ENCODE peak calls at places on chromosomes 13 and 19, in seven cellular contexts. H is H9, G is mesendoderm, Z is mesenchymal stem cell, W is IMR-90, V is H1, Q is trophoblast cell. P is an unnamed sample.

GRCh38 chr13:88459335-88459734 is 788.2 kb downstream of the SLITRK5 start:
- DNase-seq in H (no peak), G (no peak), Z (no peak), W (no peak), V (no peak), Q (no peak), P (no peak)

GRCh38 chr19:46495789-46496099 is at the start of gene PNMA8B:
- DNase-seq in H (peak; percentile 96), G (peak; percentile 95), Z (peak; percentile 67), W (peak; percentile 27), V (peak; percentile 78), Q (no peak), P (peak; percentile 96)

GRCh38 chr13:77460195-77460594 is 75.3 kb upstream of the SCEL start:
- DNase-seq in H (no peak), G (no peak), Z (no peak), W (no peak), V (no peak), Q (no peak), P (no peak)

GRCh38 chr13:41991936-41992335 is 31.0 kb upstream of the VWA8 start:
- DNase-seq in H (no peak), G (no peak), Z (no peak), W (no peak), V (no peak), Q (no peak), P (no peak)

GRCh38 chr13:94617389-94618000 is 15.8 kb downstream of the GPR180 start:
- DNase-seq in H (no peak), G (peak; percentile 16), Z (peak; percentile 37), W (no peak), V (no peak), Q (peak; percentile 60), P (peak; percentile 35)

GRCh38 chr13:113034451-113035208 is 65.6 kb downstream of the MCF2L start:
- DNase-seq in H (peak; percentile 60), G (peak; percentile 64), Z (peak; percentile 52), W (peak; percentile 56), V (no peak), Q (peak; percentile 56), P (peak; percentile 33)

GRCh38 chr13:21106089-21106488 is 44.7 kb upstream of the LATS2 start:
- DNase-seq in H (no peak), G (no peak), Z (peak; percentile 37), W (peak; percentile 74), V (no peak), Q (no peak), P (no peak)

GRCh38 chr13:97660488-97661086 is 226.6 kb downstream of the RAP2A start:
- DNase-seq in H (no peak), G (no peak), Z (no peak), W (no peak), V (no peak), Q (no peak), P (no peak)

GRCh38 chr13:89602655-89603054 is 1744.8 kb upstream of the MIR17HG start:
- DNase-seq in H (no peak), G (no peak), Z (no peak), W (no peak), V (no peak), Q (no peak), P (no peak)

GRCh38 chr19:13430790-13431582 is 75.3 kb downstream of the CACNA1A start:
- DNase-seq in H (peak; percentile 71), G (peak; percentile 76), Z (peak; percentile 6), W (peak; percentile 42), V (no peak), Q (peak; percentile 43), P (peak; percentile 17)

GRCh38 chr13:19650742-19651141 is 17.3 kb downstream of the MPHOSPH8 start:
- DNase-seq in H (no peak), G (no peak), Z (no peak), W (no peak), V (no peak), Q (no peak), P (no peak)

GRCh38 chr13:112984954-112985802 is 16.2 kb downstream of the MCF2L start:
- DNase-seq in H (no peak), G (no peak), Z (no peak), W (no peak), V (no peak), Q (peak; percentile 51), P (no peak)

GRCh38 chr19:29397748-29398147 is 128.0 kb upstream of the VSTM2B start:
- DNase-seq in H (no peak), G (no peak), Z (no peak), W (no peak), V (no peak), Q (no peak), P (no peak)

GRCh38 chr13:72208112-72208645 is 341.2 kb upstream of the DACH1 start:
- DNase-seq in H (no peak), G (no peak), Z (peak; percentile 7), W (no peak), V (no peak), Q (no peak), P (no peak)

GRCh38 chr13:108276060-108276459 is 6.5 kb downstream of the TNFSF13B start:
- DNase-seq in H (no peak), G (no peak), Z (no peak), W (no peak), V (no peak), Q (no peak), P (no peak)

GRCh38 chr19:35048911-35049411 is 7.4 kb downstream of the HPN start:
- DNase-seq in H (peak; percentile 25), G (no peak), Z (no peak), W (no peak), V (no peak), Q (no peak), P (no peak)

GRCh38 chr13:35727881-35728280 is 251.4 kb upstream of the MAB21L1 start:
- DNase-seq in H (no peak), G (no peak), Z (no peak), W (no peak), V (no peak), Q (no peak), P (no peak)

GRCh38 chr19:30551271-30551670 is 179.1 kb downstream of the ZNF536 start:
- DNase-seq in H (no peak), G (peak; percentile 79), Z (no peak), W (no peak), V (no peak), Q (no peak), P (no peak)

GRCh38 chr19:41657157-41657556 is 30.3 kb upstream of the CEACAM4 start:
- DNase-seq in H (no peak), G (no peak), Z (no peak), W (no peak), V (no peak), Q (no peak), P (no peak)

GRCh38 chr19:5718032-5718578 is 1.8 kb downstream of the LONP1 start:
- DNase-seq in H (no peak), G (no peak), Z (peak; percentile 86), W (peak; percentile 72), V (no peak), Q (no peak), P (no peak)

GRCh38 chr19:5718579-5719273 is 1.2 kb downstream of the LONP1 start:
- DNase-seq in H (no peak), G (peak; percentile 84), Z (peak; percentile 93), W (peak; percentile 91), V (no peak), Q (peak; percentile 41), P (no peak)

GRCh38 chr19:5719274-5719960 is 529 bp downstream of the LONP1 start:
- DNase-seq in H (no peak), G (no peak), Z (peak; percentile 61), W (peak; percentile 13), V (no peak), Q (peak; percentile 87), P (no peak)

GRCh38 chr19:5714819-5715218 is 5.1 kb downstream of the LONP1 start:
- DNase-seq in H (no peak), G (no peak), Z (no peak), W (no peak), V (no peak), Q (no peak), P (no peak)

DNA sequence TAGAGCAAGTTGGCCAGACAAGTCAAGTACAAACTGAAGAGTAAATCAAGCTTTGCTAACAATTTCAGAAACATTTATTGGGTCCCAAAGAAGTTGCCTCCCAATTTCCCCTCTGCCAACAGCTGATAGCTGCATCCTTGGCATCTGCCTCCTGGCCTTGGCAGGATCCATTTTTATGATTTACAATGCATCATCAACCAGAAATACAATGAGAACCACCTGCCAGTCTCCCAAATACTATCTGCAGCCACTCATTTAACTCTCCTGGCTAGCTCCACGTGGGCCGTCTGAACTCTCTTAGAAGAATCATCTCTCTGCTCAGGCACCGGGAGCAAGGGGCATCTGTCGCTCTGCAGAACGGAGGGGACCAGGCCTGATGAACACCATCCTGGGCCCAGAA is 2.7 kb downstream of the LONP1 start:
- DNase-seq in H (no peak), G (no peak), Z (no peak), W (no peak), V (no peak), Q (no peak), P (no peak)
- H4K8ac ChIP-seq in H (no peak overlapping the region), G (no peak overlapping the region), Z (no peak overlapping the region), W (no peak overlapping the region), V (no peak overlapping the region), Q (no peak overlapping the region), P (no peak overlapping the region)

GRCh38 chr19:38597075-38597474 is 20.7 kb downstream of the MAP4K1 start:
- DNase-seq in H (no peak), G (no peak), Z (no peak), W (no peak), V (no peak), Q (no peak), P (no peak)
- H3K23ac ChIP-seq in H (no peak overlapping the region), G (no peak overlapping the region), Z (no peak overlapping the region), W (no peak overlapping the region), V (no peak overlapping the region), Q (no peak overlapping the region), P (no peak overlapping the region)

GRCh38 chr13:102250448-102250847 is 151.4 kb downstream of the FGF14 start:
- DNase-seq in H (no peak), G (no peak), Z (no peak), W (no peak), V (no peak), Q (no peak), P (no peak)

GRCh38 chr13:102240110-102240509 is 161.7 kb downstream of the FGF14 start:
- DNase-seq in H (no peak), G (no peak), Z (no peak), W (no peak), V (no peak), Q (no peak), P (no peak)

DNA sequence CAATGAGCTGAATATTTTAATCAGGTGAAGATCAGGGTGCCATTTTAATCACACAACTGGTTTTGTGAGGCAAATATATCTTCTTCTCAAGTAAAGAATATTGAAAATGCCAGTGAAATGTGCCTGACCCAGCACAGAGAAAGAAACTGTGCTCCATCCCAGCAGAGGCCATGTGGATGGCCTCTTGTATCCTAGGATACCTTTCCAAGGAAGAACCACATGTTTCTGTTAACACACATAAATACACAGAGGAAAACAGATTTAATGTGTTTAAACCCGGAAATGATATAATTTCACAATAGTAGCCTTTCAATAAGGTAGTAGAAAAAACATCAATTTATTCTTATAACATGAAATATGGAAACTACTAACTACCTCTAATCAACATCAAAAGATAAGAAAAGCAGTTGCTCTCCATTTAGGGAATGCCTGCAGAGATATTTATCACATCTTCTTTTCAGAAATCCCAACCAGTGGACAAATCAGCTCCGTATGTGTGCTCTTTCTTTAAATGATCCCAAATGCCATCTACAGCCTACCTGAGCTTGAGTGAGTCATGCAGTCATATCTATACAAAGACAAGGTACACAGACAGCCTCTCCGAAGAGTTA is 157.1 kb downstream of the FGF14 start:
- DNase-seq in H (no peak), G (no peak), Z (no peak), W (no peak), V (no peak), Q (no peak), P (no peak)
- H4K8ac ChIP-seq in H (no peak overlapping the region), G (no peak overlapping the region), Z (no peak overlapping the region), W (no peak overlapping the region), V (no peak overlapping the region), Q (no peak overlapping the region), P (no peak overlapping the region)

GRCh38 chr13:102599451-102600012 is 2.7 kb downstream of the TPP2 start:
- DNase-seq in H (no peak), G (no peak), Z (no peak), W (no peak), V (no peak), Q (no peak), P (no peak)
- H3K23ac ChIP-seq in H (no peak overlapping the region), G (no peak overlapping the region), Z (no peak overlapping the region), W (peak overlapping the region; percentile 58), V (no peak overlapping the region), Q (no peak overlapping the region), P (no peak overlapping the region)

P was measured in neuronal stem cell.